ENCODE peak calls at places on chromosomes 3 and 15, in five cellular contexts. One of them, this sample, is unnamed.

GRCh38 chr3:10972359-10972758 is 20.2 kb upstream of the SLC6A1 start:
- DNase-seq in hippocampal formation: no peak
- DNase-seq in natural killer cell: no peak
- DNase-seq in lower leg skin: no peak
- DNase-seq in putamen: no peak
- DNase-seq in this sample: no peak

GRCh38 chr3:66425032-66425431 is 75.8 kb downstream of the LRIG1 start:
- DNase-seq in hippocampal formation: peak
- DNase-seq in putamen: no peak
- DNase-seq in lower leg skin: no peak
- DNase-seq in natural killer cell: no peak
- DNase-seq in this sample: no peak

GRCh38 chr15:98689431-98689861 is 41.1 kb downstream of the IGF1R start:
- DNase-seq in natural killer cell: no peak
- DNase-seq in hippocampal formation: no peak
- DNase-seq in putamen: no peak
- DNase-seq in lower leg skin: no peak
- DNase-seq in this sample: no peak

GRCh38 chr15:45205192-45205591 is 17.4 kb upstream of the SHF start:
- DNase-seq in putamen: peak
- DNase-seq in lower leg skin: no peak
- DNase-seq in hippocampal formation: peak
- DNase-seq in natural killer cell: peak
- DNase-seq in this sample: peak

GRCh38 chr3:66789584-66790237 is 208.4 kb upstream of the KBTBD8 start:
- DNase-seq in hippocampal formation: no peak
- DNase-seq in putamen: no peak
- DNase-seq in natural killer cell: no peak
- DNase-seq in lower leg skin: no peak
- DNase-seq in this sample: no peak

GRCh38 chr3:45153658-45154437 is 7.7 kb upstream of the CDCP1 start:
- DNase-seq in lower leg skin: no peak
- DNase-seq in natural killer cell: no peak
- DNase-seq in hippocampal formation: no peak
- DNase-seq in putamen: no peak
- DNase-seq in this sample: no peak

GRCh38 chr15:74251187-74251811 is 15.2 kb downstream of the CCDC33 start:
- DNase-seq in lower leg skin: no peak
- DNase-seq in hippocampal formation: peak
- DNase-seq in natural killer cell: no peak
- DNase-seq in putamen: peak
- DNase-seq in this sample: no peak

GRCh38 chr15:33735637-33736247 is 232.6 kb upstream of the CHRM5 start:
- DNase-seq in natural killer cell: no peak
- DNase-seq in hippocampal formation: no peak
- DNase-seq in putamen: no peak
- DNase-seq in lower leg skin: no peak
- DNase-seq in this sample: peak

GRCh38 chr15:80887148-80887547 is 102.5 kb downstream of the MESD start:
- DNase-seq in lower leg skin: no peak
- DNase-seq in putamen: no peak
- DNase-seq in hippocampal formation: no peak
- DNase-seq in natural killer cell: no peak
- DNase-seq in this sample: no peak

GRCh38 chr3:36894924-36895323 is 49.9 kb downstream of the TRANK1 start:
- DNase-seq in lower leg skin: no peak
- DNase-seq in putamen: no peak
- DNase-seq in hippocampal formation: no peak
- DNase-seq in natural killer cell: no peak
- DNase-seq in this sample: no peak

GRCh38 chr15:38253448-38253847 is 812 bp downstream of the SPRED1 start:
- DNase-seq in lower leg skin: no peak
- DNase-seq in natural killer cell: no peak
- DNase-seq in hippocampal formation: no peak
- DNase-seq in putamen: peak
- DNase-seq in this sample: peak

GRCh38 chr15:98853161-98853560 is 154.4 kb downstream of the PGPEP1L start:
- DNase-seq in lower leg skin: peak
- DNase-seq in natural killer cell: peak
- DNase-seq in putamen: peak
- DNase-seq in hippocampal formation: peak
- DNase-seq in this sample: peak

GRCh38 chr15:88872106-88872505 is 23.2 kb downstream of the HAPLN3 start:
- DNase-seq in lower leg skin: no peak
- DNase-seq in putamen: no peak
- DNase-seq in natural killer cell: no peak
- DNase-seq in hippocampal formation: no peak
- DNase-seq in this sample: no peak

GRCh38 chr3:111714305-111714704 is 119.2 kb upstream of the ZBED2 start:
- DNase-seq in natural killer cell: no peak
- DNase-seq in hippocampal formation: no peak
- DNase-seq in putamen: no peak
- DNase-seq in lower leg skin: no peak
- DNase-seq in this sample: peak

GRCh38 chr3:11434017-11434526 is 161.9 kb downstream of the ATG7 start:
- DNase-seq in putamen: peak
- DNase-seq in lower leg skin: peak
- DNase-seq in natural killer cell: no peak
- DNase-seq in hippocampal formation: peak
- DNase-seq in this sample: no peak